ENCODE peak calls at places on chromosomes 6 and 20, in ten cellular contexts. One of them, this sample, is unnamed.

GRCh38 chr20:47645632-47646031 is 139.6 kb downstream of the SULF2 start:
- DNase-seq in A549: no peak
- DNase-seq in ovary: no peak
- DNase-seq in GM12878: no peak
- DNase-seq in stomach: no peak
- DNase-seq in upper lobe of left lung: no peak
- DNase-seq in H1: no peak
- DNase-seq in transverse colon: no peak
- DNase-seq in tibial nerve: no peak
- DNase-seq in sigmoid colon: no peak
- DNase-seq in this sample: no peak

GRCh38 chr6:31479151-31479932 is 18.6 kb upstream of the MICB start:
- DNase-seq in A549: no peak
- DNase-seq in ovary: no peak
- DNase-seq in GM12878: no peak
- DNase-seq in stomach: no peak
- DNase-seq in upper lobe of left lung: no peak
- DNase-seq in H1: no peak
- DNase-seq in transverse colon: no peak
- DNase-seq in tibial nerve: no peak
- DNase-seq in sigmoid colon: peak
- DNase-seq in this sample: peak

GRCh38 chr20:63116412-63117106 is 99.4 kb downstream of the YTHDF1 start:
- DNase-seq in A549: no peak
- DNase-seq in ovary: no peak
- DNase-seq in GM12878: no peak
- DNase-seq in stomach: no peak
- DNase-seq in upper lobe of left lung: no peak
- DNase-seq in H1: peak
- DNase-seq in transverse colon: no peak
- DNase-seq in tibial nerve: no peak
- DNase-seq in sigmoid colon: no peak
- DNase-seq in this sample: no peak

GRCh38 chr6:167659016-167659415 is 167.7 kb upstream of the AFDN start:
- DNase-seq in A549: no peak
- DNase-seq in ovary: no peak
- DNase-seq in GM12878: no peak
- DNase-seq in stomach: no peak
- DNase-seq in upper lobe of left lung: no peak
- DNase-seq in H1: no peak
- DNase-seq in transverse colon: no peak
- DNase-seq in tibial nerve: no peak
- DNase-seq in sigmoid colon: no peak
- DNase-seq in this sample: no peak

GRCh38 chr20:52991783-52992182 is 19.6 kb downstream of the TSHZ2 start:
- DNase-seq in A549: no peak
- DNase-seq in ovary: no peak
- DNase-seq in GM12878: no peak
- DNase-seq in stomach: no peak
- DNase-seq in upper lobe of left lung: no peak
- DNase-seq in H1: no peak
- DNase-seq in transverse colon: no peak
- DNase-seq in tibial nerve: no peak
- DNase-seq in sigmoid colon: no peak
- DNase-seq in this sample: peak

GRCh38 chr20:11080776-11081406 is 407.1 kb upstream of the JAG1 start:
- DNase-seq in A549: no peak
- DNase-seq in ovary: no peak
- DNase-seq in GM12878: no peak
- DNase-seq in stomach: no peak
- DNase-seq in upper lobe of left lung: no peak
- DNase-seq in H1: no peak
- DNase-seq in transverse colon: no peak
- DNase-seq in tibial nerve: no peak
- DNase-seq in sigmoid colon: no peak
- DNase-seq in this sample: no peak

GRCh38 chr6:34795836-34796425 is 4.0 kb downstream of the BLTP3A start:
- DNase-seq in A549: peak
- DNase-seq in ovary: no peak
- DNase-seq in GM12878: no peak
- DNase-seq in stomach: no peak
- DNase-seq in upper lobe of left lung: no peak
- DNase-seq in H1: no peak
- DNase-seq in transverse colon: no peak
- DNase-seq in tibial nerve: no peak
- DNase-seq in sigmoid colon: no peak
- DNase-seq in this sample: no peak

GRCh38 chr20:63247678-63248228 is 6.5 kb downstream of the NKAIN4 start:
- DNase-seq in A549: no peak
- DNase-seq in ovary: no peak
- DNase-seq in GM12878: no peak
- DNase-seq in stomach: no peak
- DNase-seq in upper lobe of left lung: no peak
- DNase-seq in H1: no peak
- DNase-seq in transverse colon: no peak
- DNase-seq in tibial nerve: no peak
- DNase-seq in sigmoid colon: no peak
- DNase-seq in this sample: no peak

GRCh38 chr6:30664994-30665767 is 7.6 kb downstream of the DHX16 start:
- DNase-seq in A549: no peak
- DNase-seq in ovary: no peak
- DNase-seq in GM12878: no peak
- DNase-seq in stomach: no peak
- DNase-seq in upper lobe of left lung: no peak
- DNase-seq in H1: no peak
- DNase-seq in transverse colon: no peak
- DNase-seq in tibial nerve: no peak
- DNase-seq in sigmoid colon: no peak
- DNase-seq in this sample: no peak

GRCh38 chr20:64180673-64181072 is 16.4 kb downstream of the MYT1 start:
- DNase-seq in A549: no peak
- DNase-seq in ovary: no peak
- DNase-seq in GM12878: no peak
- DNase-seq in stomach: no peak
- DNase-seq in upper lobe of left lung: no peak
- DNase-seq in H1: no peak
- DNase-seq in transverse colon: no peak
- DNase-seq in tibial nerve: no peak
- DNase-seq in sigmoid colon: no peak
- DNase-seq in this sample: no peak

GRCh38 chr6:138787138-138787537 is 8.7 kb upstream of the ECT2L start:
- DNase-seq in A549: no peak
- DNase-seq in ovary: no peak
- DNase-seq in GM12878: no peak
- DNase-seq in stomach: no peak
- DNase-seq in upper lobe of left lung: no peak
- DNase-seq in H1: no peak
- DNase-seq in transverse colon: no peak
- DNase-seq in tibial nerve: no peak
- DNase-seq in sigmoid colon: no peak
- DNase-seq in this sample: no peak

GRCh38 chr6:69796081-69796626 is 656 bp downstream of the LMBRD1 start:
- DNase-seq in A549: peak
- DNase-seq in ovary: no peak
- DNase-seq in GM12878: no peak
- DNase-seq in stomach: peak
- DNase-seq in upper lobe of left lung: peak
- DNase-seq in H1: no peak
- DNase-seq in transverse colon: peak
- DNase-seq in tibial nerve: no peak
- DNase-seq in sigmoid colon: no peak
- DNase-seq in this sample: no peak

GRCh38 chr20:40583195-40583594 is 105.8 kb downstream of the MAFB start:
- DNase-seq in A549: no peak
- DNase-seq in ovary: no peak
- DNase-seq in GM12878: no peak
- DNase-seq in stomach: no peak
- DNase-seq in upper lobe of left lung: peak
- DNase-seq in H1: no peak
- DNase-seq in transverse colon: peak
- DNase-seq in tibial nerve: no peak
- DNase-seq in sigmoid colon: no peak
- DNase-seq in this sample: no peak

GRCh38 chr6:149545258-149545753 is 537 bp downstream of the PPIL4 start:
- DNase-seq in A549: peak
- DNase-seq in ovary: peak
- DNase-seq in GM12878: no peak
- DNase-seq in stomach: peak
- DNase-seq in upper lobe of left lung: peak
- DNase-seq in H1: no peak
- DNase-seq in transverse colon: peak
- DNase-seq in tibial nerve: no peak
- DNase-seq in sigmoid colon: peak
- DNase-seq in this sample: no peak

GRCh38 chr20:18679020-18679419 is 91.2 kb downstream of the DTD1 start:
- DNase-seq in A549: peak
- DNase-seq in ovary: no peak
- DNase-seq in GM12878: no peak
- DNase-seq in stomach: peak
- DNase-seq in upper lobe of left lung: no peak
- DNase-seq in H1: no peak
- DNase-seq in transverse colon: no peak
- DNase-seq in tibial nerve: no peak
- DNase-seq in sigmoid colon: no peak
- DNase-seq in this sample: no peak

GRCh38 chr6:53679446-53679933 is 13.9 kb upstream of the KLHL31 start:
- DNase-seq in A549: peak
- DNase-seq in ovary: no peak
- DNase-seq in GM12878: no peak
- DNase-seq in stomach: no peak
- DNase-seq in upper lobe of left lung: no peak
- DNase-seq in H1: no peak
- DNase-seq in transverse colon: no peak
- DNase-seq in tibial nerve: no peak
- DNase-seq in sigmoid colon: no peak
- DNase-seq in this sample: no peak
- TF ChIP-seq CTCF in A549: peak
- TF ChIP-seq CTCF in ovary: no peak
- TF ChIP-seq CTCF in GM12878: peak
- TF ChIP-seq CTCF in stomach: no peak
- TF ChIP-seq CTCF in upper lobe of left lung: no peak
- TF ChIP-seq CTCF in H1: peak
- TF ChIP-seq CTCF in transverse colon: peak
- TF ChIP-seq CTCF in tibial nerve: no peak
- TF ChIP-seq CTCF in sigmoid colon: no peak
- TF ChIP-seq CTCF in this sample: peak

DNA sequence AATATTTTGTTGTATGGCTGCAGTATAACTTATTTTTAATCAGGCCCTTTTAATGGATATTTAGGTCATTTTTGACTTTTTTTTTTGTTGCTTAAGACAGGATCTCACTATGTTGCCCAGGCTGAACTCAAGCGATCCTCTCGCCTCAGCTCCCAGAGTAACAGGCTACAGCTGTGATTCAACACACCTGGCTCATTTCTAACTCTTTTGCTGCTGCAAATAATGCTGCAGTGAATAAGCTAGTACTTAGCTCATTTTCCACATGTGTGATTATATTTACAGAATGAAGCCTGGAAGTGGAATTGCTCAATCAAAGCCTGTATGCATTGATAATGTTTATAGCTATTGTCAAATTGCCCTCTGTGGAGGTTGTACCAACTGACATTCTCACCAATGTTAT is 1.1 kb downstream of the GTSF1L start:
- DNase-seq in A549: no peak
- DNase-seq in ovary: no peak
- DNase-seq in GM12878: no peak
- DNase-seq in stomach: no peak
- DNase-seq in upper lobe of left lung: no peak
- DNase-seq in H1: no peak
- DNase-seq in transverse colon: no peak
- DNase-seq in tibial nerve: no peak
- DNase-seq in sigmoid colon: no peak
- DNase-seq in this sample: no peak
- TF ChIP-seq EP300 in A549: no peak
- TF ChIP-seq EP300 in ovary: no peak
- TF ChIP-seq EP300 in GM12878: no peak
- TF ChIP-seq EP300 in stomach: no peak
- TF ChIP-seq EP300 in upper lobe of left lung: no peak
- TF ChIP-seq EP300 in H1: no peak
- TF ChIP-seq EP300 in transverse colon: no peak
- TF ChIP-seq EP300 in tibial nerve: no peak
- TF ChIP-seq EP300 in sigmoid colon: no peak
- TF ChIP-seq EP300 in this sample: no peak

DNA sequence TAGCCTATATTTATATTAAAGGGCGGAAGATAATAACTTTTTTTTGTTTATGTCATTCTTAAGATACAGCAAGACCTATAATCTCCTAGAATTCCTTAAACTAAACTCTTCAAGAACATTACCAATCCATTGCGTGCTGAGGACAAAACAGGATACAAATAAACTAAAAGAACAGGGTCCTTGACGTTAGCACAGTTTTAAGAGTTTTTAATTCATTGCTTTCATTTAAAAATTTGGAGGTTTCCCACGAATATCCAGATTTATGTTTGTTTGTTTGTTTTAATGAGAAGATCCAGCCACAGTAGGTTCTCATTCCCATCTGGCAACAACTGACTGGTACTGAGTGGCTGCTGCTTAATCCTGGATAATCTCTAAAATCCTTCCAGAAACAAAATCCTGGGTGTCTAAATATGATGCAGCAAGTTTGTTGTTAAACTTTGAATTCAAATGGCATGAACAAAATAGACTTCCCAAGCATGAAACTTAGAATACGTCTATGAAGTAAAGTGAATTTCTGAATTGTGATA is 153.7 kb downstream of the HACE1 start:
- DNase-seq in A549: no peak
- DNase-seq in ovary: no peak
- DNase-seq in GM12878: no peak
- DNase-seq in stomach: no peak
- DNase-seq in upper lobe of left lung: no peak
- DNase-seq in H1: no peak
- DNase-seq in transverse colon: no peak
- DNase-seq in tibial nerve: no peak
- DNase-seq in sigmoid colon: no peak
- DNase-seq in this sample: no peak
- H3K4me3 ChIP-seq in A549: no peak
- H3K4me3 ChIP-seq in ovary: no peak
- H3K4me3 ChIP-seq in GM12878: no peak
- H3K4me3 ChIP-seq in stomach: no peak
- H3K4me3 ChIP-seq in upper lobe of left lung: no peak
- H3K4me3 ChIP-seq in H1: no peak
- H3K4me3 ChIP-seq in transverse colon: no peak
- H3K4me3 ChIP-seq in tibial nerve: no peak
- H3K4me3 ChIP-seq in sigmoid colon: no peak
- H3K4me3 ChIP-seq in this sample: no peak

GRCh38 chr6:127190552-127190951 is 72.1 kb downstream of the RSPO3 start:
- DNase-seq in A549: peak
- DNase-seq in ovary: no peak
- DNase-seq in GM12878: no peak
- DNase-seq in stomach: no peak
- DNase-seq in upper lobe of left lung: no peak
- DNase-seq in H1: no peak
- DNase-seq in transverse colon: no peak
- DNase-seq in tibial nerve: no peak
- DNase-seq in sigmoid colon: no peak
- DNase-seq in this sample: no peak
- TF ChIP-seq CTCF in A549: peak
- TF ChIP-seq CTCF in ovary: no peak
- TF ChIP-seq CTCF in GM12878: peak
- TF ChIP-seq CTCF in stomach: no peak
- TF ChIP-seq CTCF in upper lobe of left lung: peak
- TF ChIP-seq CTCF in H1: peak
- TF ChIP-seq CTCF in transverse colon: no peak
- TF ChIP-seq CTCF in tibial nerve: no peak
- TF ChIP-seq CTCF in sigmoid colon: peak
- TF ChIP-seq CTCF in this sample: peak

This sample was measured in esophagus muscularis mucosa.